ENCODE peak calls at places on chromosome 19, in four cellular contexts. W is GM12878, J is K562, B is SK-N-SH. K is an unnamed sample.

GRCh38 chr19:6802336-6803035 is 30.0 kb downstream of the VAV1 start:
- DNase-seq in B (no peak), J (peak), W (peak), K (no peak)

GRCh38 chr19:13104848-13105646 is 2.4 kb upstream of the LYL1 start:
- DNase-seq in B (no peak), W (no peak), J (no peak), K (no peak)

GRCh38 chr19:7934766-7935165 is 8.7 kb downstream of the TIMM44 start:
- DNase-seq in W (no peak), B (no peak), J (no peak), K (no peak)

GRCh38 chr19:1171755-1172352 is 2.2 kb downstream of the SBNO2 start:
- DNase-seq in B (no peak), W (no peak), J (no peak), K (peak)

GRCh38 chr19:1000095-1000494 is at the start of gene GRIN3B:
- DNase-seq in J (peak), W (no peak), B (peak), K (peak)

GRCh38 chr19:44696939-44697669 is 1.8 kb upstream of the CEACAM16 start:
- DNase-seq in B (no peak), W (no peak), J (no peak), K (no peak)

GRCh38 chr19:7554990-7555864 is 19.7 kb downstream of the PNPLA6 start:
- DNase-seq in J (peak), B (peak), W (no peak), K (peak)

GRCh38 chr19:21584532-21584931 is 79.1 kb downstream of the ZNF429 start:
- DNase-seq in J (no peak), B (no peak), W (no peak), K (no peak)

GRCh38 chr19:38197937-38198704 is 25.9 kb downstream of the DPF1 start:
- DNase-seq in W (no peak), B (no peak), J (no peak), K (no peak)

GRCh38 chr19:45152504-45153338 is 8.1 kb downstream of the NKPD1 start:
- DNase-seq in J (no peak), B (peak), W (no peak), K (peak)

GRCh38 chr19:40774916-40775631 is at the start of gene MIA:
- DNase-seq in B (no peak), J (no peak), W (no peak), K (no peak)

GRCh38 chr19:38850976-38851621 is 1.3 kb upstream of the HNRNPL start:
- DNase-seq in J (peak), B (peak), W (no peak), K (peak)

GRCh38 chr19:1533510-1534150 is 9.8 kb downstream of the PLK5 start:
- DNase-seq in J (no peak), W (no peak), B (no peak), K (no peak)

GRCh38 chr19:7257148-7258041 is 36.8 kb downstream of the INSR start:
- DNase-seq in W (no peak), B (no peak), J (peak), K (no peak)

GRCh38 chr19:29670255-29670654 is 5.0 kb downstream of the PLEKHF1 start:
- DNase-seq in J (no peak), B (no peak), W (no peak), K (no peak)

GRCh38 chr19:52691215-52691610 is 43.6 kb downstream of the ZNF611 start:
- DNase-seq in J (peak), W (no peak), B (no peak), K (no peak)

GRCh38 chr19:1412323-1412923 is 5.0 kb downstream of the DAZAP1 start:
- DNase-seq in B (no peak), W (no peak), J (no peak), K (no peak)

GRCh38 chr19:8334458-8335342 is 8.4 kb downstream of the KANK3 start:
- DNase-seq in B (peak), J (peak), W (no peak), K (peak)

GRCh38 chr19:16628984-16629691 is 1.1 kb upstream of the MED26 start:
- DNase-seq in W (peak), J (peak), B (peak), K (no peak)

GRCh38 chr19:30423481-30423880 is 51.3 kb downstream of the ZNF536 start:
- DNase-seq in B (peak), W (no peak), J (no peak), K (no peak)

GRCh38 chr19:13665125-13665903 is 99.0 kb upstream of the MRI1 start:
- DNase-seq in J (no peak), B (no peak), W (peak), K (no peak)

GRCh38 chr19:52039169-52039568 is 9.5 kb downstream of the ZNF432 start:
- DNase-seq in J (no peak), B (no peak), W (no peak), K (no peak)

GRCh38 chr19:21462540-21462939 is 42.9 kb upstream of the ZNF429 start:
- DNase-seq in J (no peak), W (no peak), B (no peak), K (no peak)

GRCh38 chr19:405138-405965 is 3.6 kb downstream of the C2CD4C start:
- DNase-seq in W (no peak), J (no peak), B (peak), K (no peak)

GRCh38 chr19:39671739-39672363 is 16.1 kb downstream of the LGALS16 start:
- DNase-seq in J (peak), B (peak), W (no peak), K (peak)

GRCh38 chr19:43812689-43813088 is 10.4 kb upstream of the LYPD5 start:
- DNase-seq in W (no peak), J (peak), B (no peak), K (no peak)

GRCh38 chr19:19937403-19937802 is 36.7 kb downstream of the ZNF93 start:
- DNase-seq in J (no peak), W (no peak), B (no peak), K (no peak)

GRCh38 chr19:1466018-1466460 is 13.0 kb downstream of the C19orf25 start:
- DNase-seq in B (no peak), W (no peak), J (no peak), K (peak)

GRCh38 chr19:39494661-39495060 is 4.1 kb upstream of the DLL3 start:
- DNase-seq in J (no peak), B (no peak), W (no peak), K (no peak)

GRCh38 chr19:50417138-50417849 is 1.4 kb upstream of the SPIB start:
- DNase-seq in J (no peak), W (no peak), B (no peak), K (no peak)

GRCh38 chr19:42469311-42470239 is 26.8 kb upstream of the CXCL17 start:
- DNase-seq in B (no peak), W (no peak), J (no peak), K (no peak)

DNA sequence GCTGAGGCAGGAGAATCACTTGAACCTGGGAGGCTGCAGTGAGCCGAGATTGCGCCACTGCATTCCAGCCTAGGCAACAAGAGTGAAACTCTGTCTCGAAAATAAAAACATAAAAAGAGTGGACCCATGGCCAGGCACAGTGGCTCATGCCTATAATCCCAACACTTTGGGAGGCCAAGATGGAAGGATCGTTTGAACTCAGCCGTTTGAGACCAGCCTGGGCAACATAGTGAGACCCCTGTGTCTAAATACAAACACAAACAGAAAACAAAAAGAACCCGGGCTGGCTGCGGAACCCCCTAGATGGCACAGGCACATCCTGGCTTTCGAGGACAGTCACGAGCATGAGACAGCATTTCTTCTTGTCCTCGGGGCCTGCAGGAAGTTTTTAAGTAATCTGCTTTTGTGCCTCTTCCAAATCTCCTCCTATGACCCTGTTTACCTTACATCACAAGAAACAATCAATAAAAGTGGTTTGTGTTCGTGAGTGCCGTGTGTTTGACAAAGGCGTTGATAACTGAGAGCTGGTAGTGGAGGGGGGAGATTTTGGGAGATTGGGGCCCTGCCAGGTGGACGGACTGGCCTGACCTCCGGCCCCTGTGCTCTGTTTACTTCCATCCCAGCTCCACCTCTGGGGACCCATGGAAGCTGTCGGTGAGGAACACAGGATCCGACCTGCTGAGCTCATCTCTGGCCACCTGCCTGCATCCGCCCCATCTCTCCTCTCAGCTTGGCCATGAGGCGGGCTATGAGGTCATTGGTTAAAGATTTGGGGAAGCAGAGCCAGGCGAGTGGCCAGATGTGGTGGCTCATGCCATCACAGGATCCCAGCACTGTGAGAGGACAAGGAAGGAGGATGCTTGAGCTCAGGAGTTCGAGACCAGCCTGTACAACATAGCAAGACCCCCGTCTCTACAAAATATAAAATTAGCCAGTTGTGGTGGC is 5.9 kb upstream of the GDF15 start:
- DNase-seq in W (no peak), J (peak), B (no peak), K (peak)
- TF ChIP-seq USF1 in W (no peak), J (no peak), B (no peak), K (no peak)

DNA sequence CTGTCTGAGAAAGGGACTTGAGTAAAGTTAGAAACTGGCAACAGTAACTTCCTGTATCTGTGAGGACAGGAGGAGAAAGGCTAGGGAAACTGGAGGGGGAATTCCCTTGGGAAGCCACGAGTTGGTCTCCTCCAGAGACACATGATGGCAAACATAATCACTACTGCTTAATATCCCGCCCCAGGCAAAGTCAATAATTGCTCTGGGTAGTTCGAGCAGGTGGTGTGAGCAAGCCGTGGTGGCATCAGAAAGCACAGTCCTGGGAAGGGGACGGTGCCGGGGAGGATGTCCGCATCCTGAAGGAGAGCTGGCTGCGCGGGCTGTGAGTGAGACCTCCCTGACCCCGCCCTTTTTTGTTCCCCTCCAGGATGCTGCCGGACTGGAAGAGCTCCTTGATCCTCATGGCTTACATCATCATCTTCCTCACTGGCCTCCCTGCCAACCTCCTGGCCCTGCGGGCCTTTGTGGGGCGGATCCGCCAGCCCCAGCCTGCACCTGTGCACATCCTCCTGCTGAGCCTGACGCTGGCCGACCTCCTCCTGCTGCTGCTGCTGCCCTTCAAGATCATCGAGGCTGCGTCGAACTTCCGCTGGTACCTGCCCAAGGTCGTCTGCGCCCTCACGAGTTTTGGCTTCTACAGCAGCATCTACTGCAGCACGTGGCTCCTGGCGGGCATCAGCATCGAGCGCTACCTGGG is 1.4 kb downstream of the FFAR2 start:
- DNase-seq in W (no peak), J (no peak), B (peak), K (no peak)
- TF ChIP-seq USF1 in W (no peak), J (no peak), B (no peak), K (no peak)

DNA sequence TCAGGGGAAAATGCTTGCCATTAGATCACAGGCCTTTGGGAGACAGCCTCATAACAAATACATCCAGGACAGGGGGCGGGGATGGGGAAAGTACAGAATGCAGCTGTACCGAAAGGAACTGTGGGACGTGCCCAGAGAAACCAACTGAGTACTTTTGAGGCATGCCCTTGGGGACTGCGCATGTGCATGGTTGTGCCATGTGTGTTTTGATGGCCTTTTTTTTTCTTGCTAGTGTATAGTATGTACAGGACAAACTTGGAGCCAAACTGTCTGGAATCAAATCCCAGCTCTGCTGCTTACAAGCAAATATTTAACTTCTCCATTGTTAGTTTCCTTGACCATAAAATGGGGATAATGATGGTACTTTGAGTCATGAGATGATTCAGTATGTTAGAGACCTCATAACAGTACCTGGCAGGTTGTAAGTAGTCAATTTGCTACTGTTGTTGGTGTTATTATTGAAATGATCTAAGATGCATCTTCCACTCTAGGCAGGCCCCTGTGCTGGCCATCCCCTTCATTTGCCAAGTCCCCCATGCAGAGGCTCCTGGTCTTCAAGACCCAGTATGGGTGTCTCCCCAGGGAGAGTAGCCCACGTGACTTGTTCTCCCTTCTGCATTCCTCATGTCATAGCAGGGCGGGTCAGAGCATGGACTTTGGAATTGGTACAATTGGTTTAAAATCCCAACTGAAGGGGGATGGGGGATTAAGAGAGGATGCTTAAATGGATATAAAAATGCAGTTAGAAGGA is 68.2 kb upstream of the NPAS1 start:
- DNase-seq in W (no peak), B (no peak), J (no peak), K (no peak)
- TF ChIP-seq USF1 in W (no peak), B (peak), J (no peak), K (no peak)

GRCh38 chr19:32256341-32256975 is 89.0 kb upstream of the ZNF507 start:
- DNase-seq in J (no peak), B (no peak), W (no peak), K (no peak)
- TF ChIP-seq USF1 in J (no peak), B (no peak), W (no peak), K (no peak)

DNA sequence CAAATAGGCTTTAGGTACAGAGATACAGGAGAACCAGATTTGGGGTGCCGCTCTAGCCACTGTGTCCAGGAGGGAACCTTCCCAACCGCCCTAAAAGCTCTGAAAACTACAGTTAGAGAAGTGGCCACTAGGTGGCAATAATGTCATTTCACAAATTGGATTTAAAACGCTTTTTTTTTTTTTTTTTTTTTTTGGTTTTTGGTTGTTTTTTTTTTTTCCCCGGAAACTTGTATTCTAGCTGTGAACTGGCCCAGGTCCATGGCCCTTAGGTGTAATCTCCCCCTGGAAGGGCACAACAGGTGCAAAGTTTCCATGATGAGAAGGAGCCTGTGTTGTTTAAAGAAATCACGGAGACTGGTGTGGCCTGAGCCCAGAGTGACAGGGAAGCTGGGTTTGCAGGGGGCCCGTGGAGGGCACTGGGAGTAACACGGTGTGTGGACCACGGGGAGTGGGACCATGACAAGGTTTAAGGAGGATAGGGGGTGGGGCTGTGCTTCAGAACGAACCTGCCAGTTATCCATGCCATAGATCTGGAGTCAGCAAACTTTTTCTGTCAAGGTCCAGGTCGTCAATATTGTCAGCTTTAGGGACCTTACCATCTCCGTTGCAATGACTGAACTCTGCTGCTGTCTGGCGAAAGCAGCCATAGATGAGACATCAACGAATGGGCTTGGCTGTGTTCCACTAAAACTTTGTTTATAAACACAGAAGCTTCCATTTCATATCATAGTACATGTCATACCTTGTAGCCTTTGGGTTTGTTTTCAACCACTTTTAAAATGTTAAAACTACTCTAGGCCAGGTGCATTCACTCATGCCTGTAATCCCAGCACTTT is 10.1 kb downstream of the OR1I1 start:
- DNase-seq in B (peak), W (no peak), J (peak), K (peak)
- TF ChIP-seq USF1 in B (no peak), W (no peak), J (no peak), K (no peak)

DNA sequence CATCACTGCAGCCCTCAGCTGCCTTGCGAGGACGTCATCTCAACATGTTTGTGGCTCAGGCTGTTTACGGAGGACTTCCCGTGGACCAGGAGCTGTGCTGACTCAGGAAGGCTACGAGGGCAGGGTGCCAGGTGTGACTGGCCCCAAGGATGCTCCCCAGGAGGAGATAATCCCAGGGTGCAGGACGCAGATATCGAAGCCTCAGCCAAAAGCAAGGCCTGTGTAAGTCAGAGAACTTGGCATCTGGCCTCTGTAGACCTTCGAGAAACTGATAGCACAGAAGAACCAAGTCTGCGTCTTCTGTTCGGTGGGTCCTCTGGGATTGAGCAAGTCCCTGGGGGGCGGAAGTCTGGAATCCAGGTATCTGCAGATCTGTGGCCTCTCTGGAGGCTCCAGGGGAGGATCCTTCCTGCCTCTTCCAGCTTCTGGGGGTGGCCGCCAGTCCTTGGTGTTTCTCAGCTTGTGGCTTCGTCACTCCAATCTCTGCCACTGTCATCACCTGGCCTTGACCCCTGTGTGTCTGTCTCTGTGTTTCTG is 2.6 kb upstream of the DOHH start:
- DNase-seq in W (no peak), J (peak), B (no peak), K (no peak)
- TF ChIP-seq USF1 in W (no peak), J (no peak), B (no peak), K (no peak)

GRCh38 chr19:48418317-48419064 is 25.0 kb downstream of the GRIN2D start:
- DNase-seq in B (no peak), J (peak), W (no peak), K (no peak)

GRCh38 chr19:48415869-48416268 is 22.4 kb downstream of the GRIN2D start:
- DNase-seq in B (no peak), J (no peak), W (no peak), K (no peak)

GRCh38 chr19:48421548-48421947 is 24.2 kb upstream of the GRWD1 start:
- DNase-seq in W (no peak), B (no peak), J (no peak), K (no peak)

GRCh38 chr19:48417436-48417835 is 24.0 kb downstream of the GRIN2D start:
- DNase-seq in W (no peak), B (no peak), J (no peak), K (no peak)

DNA sequence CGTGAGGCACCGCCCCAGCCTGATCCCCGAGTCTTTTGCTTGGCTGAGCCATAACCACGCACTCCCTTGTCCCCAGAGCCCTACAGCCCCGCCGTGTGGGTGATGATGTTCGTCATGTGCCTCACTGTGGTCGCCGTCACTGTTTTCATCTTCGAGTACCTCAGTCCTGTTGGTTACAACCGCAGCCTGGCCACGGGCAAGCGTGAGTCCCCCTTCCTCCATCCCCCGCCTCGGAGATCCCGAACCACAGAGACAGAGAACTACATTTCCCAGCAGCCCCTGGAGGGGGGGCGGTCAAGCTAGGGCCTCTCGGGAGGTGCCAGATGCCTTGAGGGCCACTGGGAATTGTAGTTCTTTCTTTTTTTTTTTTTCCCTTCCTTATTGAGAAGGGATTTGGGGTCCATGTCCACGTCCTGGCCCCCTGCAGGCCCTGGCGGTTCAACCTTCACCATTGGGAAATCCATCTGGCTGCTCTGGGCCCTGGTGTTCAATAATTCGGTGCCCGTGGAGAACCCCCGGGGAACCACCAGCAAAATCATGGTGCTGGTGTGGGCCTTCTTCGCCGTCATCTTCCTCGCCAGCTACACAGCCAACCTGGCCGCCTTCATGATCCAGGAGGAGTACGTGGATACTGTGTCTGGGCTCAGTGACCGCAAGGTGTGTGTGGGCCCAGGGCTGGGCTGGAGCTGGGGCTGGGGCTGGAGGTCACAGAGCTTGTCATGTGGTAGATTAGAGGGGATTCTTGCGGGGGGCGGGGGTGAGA is 25.9 kb downstream of the GRIN2D start:
- DNase-seq in W (peak), J (peak), B (peak), K (peak)
- TF ChIP-seq USF1 in W (no peak), J (no peak), B (no peak), K (no peak)